ENCODE peak calls at places on chromosomes 7 and 10, in five cellular contexts. A, S, Y, F and L are unnamed samples.

GRCh38 chr10:131747791-131748190 is 153.0 kb upstream of the PPP2R2D start:
- DNase-seq in A (no peak), S (no peak), Y (no peak), F (no peak), L (no peak)

GRCh38 chr7:55185941-55186609 is 167.3 kb downstream of the EGFR start:
- DNase-seq in A (peak), S (no peak), Y (no peak), F (no peak), L (no peak)

GRCh38 chr7:142445019-142445686 is 187.3 kb upstream of the PRSS58 start:
- DNase-seq in A (no peak), S (no peak), Y (no peak), F (no peak), L (no peak)

GRCh38 chr7:92058040-92058439 is 76.2 kb downstream of the CYP51A1 start:
- DNase-seq in A (no peak), S (no peak), Y (no peak), F (no peak), L (no peak)

GRCh38 chr10:112261281-112261822 is 21.8 kb upstream of the TECTB start:
- DNase-seq in A (peak), S (no peak), Y (no peak), F (no peak), L (no peak)

GRCh38 chr7:85041599-85042216 is 145.1 kb downstream of the SEMA3D start:
- DNase-seq in A (peak), S (peak), Y (peak), F (peak), L (peak)

GRCh38 chr7:106127984-106128780 is 16.1 kb upstream of the SYPL1 start:
- DNase-seq in A (no peak), S (no peak), Y (no peak), F (no peak), L (no peak)

GRCh38 chr10:79081353-79082034 is 12.7 kb downstream of the ZMIZ1 start:
- DNase-seq in A (peak), S (no peak), Y (no peak), F (no peak), L (no peak)

GRCh38 chr7:104967595-104967994 is 46.4 kb upstream of the KMT2E start:
- DNase-seq in A (peak), S (no peak), Y (no peak), F (no peak), L (no peak)

GRCh38 chr10:103793429-103793828 is 61.9 kb downstream of the SH3PXD2A start:
- DNase-seq in A (no peak), S (no peak), Y (no peak), F (no peak), L (no peak)

GRCh38 chr10:89043052-89043451 is 52.5 kb downstream of the FAS start:
- DNase-seq in A (no peak), S (no peak), Y (no peak), F (no peak), L (no peak)

GRCh38 chr10:77287647-77288120 is 349.9 kb downstream of the KCNMA1 start:
- DNase-seq in A (no peak), S (peak), Y (no peak), F (no peak), L (peak)

GRCh38 chr7:132112111-132112510 is 464.2 kb downstream of the PLXNA4 start:
- DNase-seq in A (no peak), S (no peak), Y (no peak), F (no peak), L (no peak)

GRCh38 chr10:52466464-52466863 is 152.4 kb downstream of the DKK1 start:
- DNase-seq in A (no peak), S (no peak), Y (no peak), F (no peak), L (no peak)

GRCh38 chr7:38629621-38630020 is 1.6 kb downstream of the AMPH start:
- DNase-seq in A (no peak), S (no peak), Y (peak), F (no peak), L (no peak)

GRCh38 chr10:8044908-8045727 is 9.4 kb upstream of the GATA3 start:
- DNase-seq in A (no peak), S (no peak), Y (no peak), F (no peak), L (no peak)

GRCh38 chr10:24989867-24990266 is 26.1 kb downstream of the ENKUR start:
- DNase-seq in A (peak), S (no peak), Y (no peak), F (no peak), L (no peak)

GRCh38 chr10:91691255-91691654 is 58.4 kb upstream of the PPP1R3C start:
- DNase-seq in A (no peak), S (no peak), Y (peak), F (no peak), L (no peak)